ENCODE peak calls at places on chromosomes 1 and 21, in nine cellular contexts. W, V, R, B, G, S, Z, P and U are unnamed samples.

GRCh38 chr1:1429671-1430073 is 5.8 kb upstream of the VWA1 start:
- DNase-seq in W (no peak), V (no peak), R (peak; percentile 41), B (peak; percentile 34), G (no peak), S (no peak), Z (no peak), P (no peak), U (no peak)

GRCh38 chr1:15322648-15323350 is 75.8 kb downstream of the FHAD1 start:
- DNase-seq in W (no peak), V (peak; percentile 86), R (no peak), B (no peak), G (no peak), S (peak; percentile 87), Z (peak; percentile 94), P (no peak), U (no peak)

GRCh38 chr1:1013922-1014617 is 773 bp downstream of the ISG15 start:
- DNase-seq in W (no peak), V (no peak), R (peak; percentile 27), B (peak; percentile 75), G (no peak), S (no peak), Z (no peak), P (no peak), U (no peak)

GRCh38 chr1:173249349-173249748 is 42.2 kb upstream of the TNFSF4 start:
- DNase-seq in W (no peak), V (no peak), R (peak; percentile 84), B (no peak), G (no peak), S (no peak), Z (no peak), P (no peak), U (peak; percentile 43)

GRCh38 chr21:41612674-41613250 is 104.8 kb upstream of the TMPRSS2 start:
- DNase-seq in W (peak; percentile 77), V (peak; percentile 39), R (peak; percentile 96), B (peak; percentile 93), G (no peak), S (peak; percentile 52), Z (no peak), P (no peak), U (peak; percentile 95)

GRCh38 chr1:17603091-17603841 is 63.8 kb downstream of the ARHGEF10L start:
- DNase-seq in W (no peak), V (no peak), R (no peak), B (no peak), G (no peak), S (peak; percentile 70), Z (no peak), P (no peak), U (no peak)

GRCh38 chr1:59173721-59174120 is 123.2 kb upstream of the FGGY start:
- DNase-seq in W (no peak), V (no peak), R (peak; percentile 70), B (no peak), G (no peak), S (no peak), Z (no peak), P (no peak), U (peak; percentile 91)

GRCh38 chr1:24805534-24806301 is 60.5 kb downstream of the CLIC4 start:
- DNase-seq in W (no peak), V (peak; percentile 39), R (peak; percentile 75), B (no peak), G (no peak), S (no peak), Z (no peak), P (no peak), U (peak; percentile 54)

GRCh38 chr1:113745425-113745824 is 13.9 kb downstream of the PHTF1 start:
- DNase-seq in W (no peak), V (no peak), R (no peak), B (no peak), G (no peak), S (no peak), Z (no peak), P (no peak), U (no peak)

GRCh38 chr1:225700164-225700740 is 47.3 kb upstream of the ENAH start:
- DNase-seq in W (no peak), V (no peak), R (peak; percentile 98), B (no peak), G (no peak), S (no peak), Z (no peak), P (no peak), U (peak; percentile 99)

GRCh38 chr21:35840197-35840799 is 220.0 kb downstream of the SETD4 start:
- DNase-seq in W (peak; percentile 81), V (peak; percentile 63), R (peak; percentile 95), B (peak; percentile 35), G (peak; percentile 63), S (peak; percentile 51), Z (peak; percentile 73), P (no peak), U (peak; percentile 65)

GRCh38 chr1:78009836-78010235 is 5.1 kb downstream of the DNAJB4 start:
- DNase-seq in W (no peak), V (no peak), R (no peak), B (no peak), G (no peak), S (no peak), Z (no peak), P (no peak), U (no peak)

GRCh38 chr1:33111965-33112364 is 31.0 kb downstream of the AZIN2 start:
- DNase-seq in W (no peak), V (no peak), R (peak; percentile 64), B (no peak), G (no peak), S (no peak), Z (no peak), P (no peak), U (no peak)

GRCh38 chr1:13737388-13737787 is 37.4 kb downstream of the PRDM2 start:
- DNase-seq in W (no peak), V (no peak), R (no peak), B (no peak), G (no peak), S (no peak), Z (no peak), P (no peak), U (no peak)

GRCh38 chr1:3063379-3064295 is 5.4 kb upstream of the PRDM16 start:
- DNase-seq in W (no peak), V (no peak), R (no peak), B (peak; percentile 75), G (no peak), S (no peak), Z (no peak), P (no peak), U (no peak)

GRCh38 chr1:154972213-154972516 is 1.6 kb upstream of the SHC1 start:
- DNase-seq in W (no peak), V (no peak), R (no peak), B (no peak), G (no peak), S (no peak), Z (no peak), P (no peak), U (no peak)
- H3K4me3 ChIP-seq in W (peak overlapping the region; percentile 33), V (peak overlapping the region; percentile 75), R (peak overlapping the region; percentile 30), B (peak overlapping the region; percentile 28), G (no peak overlapping the region), S (no peak overlapping the region), Z (no peak overlapping the region), P (no peak overlapping the region), U (peak overlapping the region; percentile 39)

GRCh38 chr1:200872446-200873115 is at the start of gene GPR25:
- DNase-seq in W (no peak), V (no peak), R (no peak), B (peak; percentile 29), G (no peak), S (no peak), Z (no peak), P (no peak), U (no peak)

GRCh38 chr1:200867018-200867811 is 5.6 kb upstream of the GPR25 start:
- DNase-seq in W (no peak), V (no peak), R (peak; percentile 45), B (no peak), G (no peak), S (no peak), Z (no peak), P (no peak), U (no peak)

GRCh38 chr1:200866521-200866920 is 6.3 kb upstream of the GPR25 start:
- DNase-seq in W (no peak), V (no peak), R (peak; percentile 18), B (peak; percentile 37), G (no peak), S (no peak), Z (no peak), P (peak; percentile 98), U (no peak)

GRCh38 chr1:200869753-200870391 is 2.9 kb upstream of the GPR25 start:
- DNase-seq in W (no peak), V (no peak), R (no peak), B (no peak), G (no peak), S (no peak), Z (no peak), P (peak; percentile 82), U (no peak)

GRCh38 chr1:200869376-200869752 is 3.4 kb upstream of the GPR25 start:
- DNase-seq in W (no peak), V (no peak), R (no peak), B (no peak), G (no peak), S (no peak), Z (no peak), P (no peak), U (no peak)
- H3K4me3 ChIP-seq in W (no peak overlapping the region), V (no peak overlapping the region), R (no peak overlapping the region), B (no peak overlapping the region), G (no peak overlapping the region), S (no peak overlapping the region), Z (no peak overlapping the region), P (peak overlapping the region; percentile 55), U (no peak overlapping the region)

DNA sequence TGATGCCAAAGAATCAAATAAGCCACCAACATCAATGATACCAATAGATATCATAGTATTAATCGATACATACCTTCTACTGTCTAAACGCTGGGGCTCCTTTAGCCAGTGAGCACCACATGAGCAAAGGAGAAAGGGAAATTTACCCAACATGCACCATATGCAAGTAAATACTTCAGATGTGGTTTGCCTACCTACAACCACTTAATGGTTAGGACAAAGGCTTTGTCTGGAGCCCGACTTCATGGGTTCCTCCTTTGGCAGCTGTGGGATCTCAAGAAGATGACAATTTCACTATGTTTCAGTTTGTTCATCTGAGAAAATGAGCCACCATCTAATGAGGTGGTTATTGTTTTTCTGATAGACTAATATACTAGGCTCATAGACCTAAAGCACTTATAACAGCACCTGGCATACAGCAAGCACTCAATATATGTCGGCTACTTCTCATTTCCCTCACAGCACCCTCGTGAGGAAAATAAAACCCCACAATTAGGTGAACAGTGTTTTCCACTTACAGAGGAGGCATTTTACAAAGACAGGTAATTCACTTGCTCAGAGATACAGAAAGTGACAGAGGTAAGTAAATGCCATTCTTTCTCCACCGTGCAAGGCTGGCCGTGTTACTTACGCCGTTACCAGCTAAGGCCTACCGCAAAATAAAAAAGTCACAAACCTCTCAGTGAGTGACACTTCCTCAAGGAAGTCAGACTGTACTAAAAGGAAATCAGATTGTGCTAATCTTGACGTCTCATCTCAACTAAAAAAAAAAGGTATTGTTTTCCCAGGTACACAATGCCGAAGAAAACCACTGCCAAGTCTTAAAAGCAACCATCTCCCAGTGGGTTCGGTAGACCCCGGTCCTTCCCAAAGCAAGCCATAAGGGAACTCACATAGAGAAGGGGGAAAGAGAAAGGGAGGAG is 1.6 kb downstream of the TTC13 start:
- DNase-seq in W (no peak), V (no peak), R (no peak), B (peak; percentile 7), G (peak; percentile 70), S (no peak), Z (peak; percentile 41), P (no peak), U (no peak)
- H3K4me3 ChIP-seq in W (peak overlapping the region; percentile 70), V (peak overlapping the region; percentile 98), R (no peak overlapping the region), B (no peak overlapping the region), G (peak overlapping the region; percentile 67), S (peak overlapping the region; percentile 74), Z (no peak overlapping the region), P (peak overlapping the region; percentile 80), U (no peak overlapping the region)

GRCh38 chr1:175744833-175745232 is 1.4 kb upstream of the TNR start:
- DNase-seq in W (no peak), V (no peak), R (no peak), B (no peak), G (no peak), S (no peak), Z (no peak), P (no peak), U (no peak)

GRCh38 chr1:175742790-175743459 is 470 bp downstream of the TNR start:
- DNase-seq in W (peak; percentile 60), V (peak; percentile 9), R (peak; percentile 15), B (peak; percentile 74), G (no peak), S (no peak), Z (peak; percentile 7), P (no peak), U (no peak)
- H3K4me3 ChIP-seq in W (no peak overlapping the region), V (no peak overlapping the region), R (no peak overlapping the region), B (peak overlapping the region; percentile 4), G (no peak overlapping the region), S (peak overlapping the region; percentile 17), Z (no peak overlapping the region), P (no peak overlapping the region), U (no peak overlapping the region)